ENCODE peak calls at places on chromosomes 5 and 9, in seven cellular contexts. J is astrocyte of the cerebellum; E is kidney epithelial cell; U is BE2C; V is activated CD8-positive, alpha-beta T cell treated with anti-CD3 and anti-CD28 coated beads for 36 hours; W is A549; F is foreskin fibroblast. T is an unnamed sample.

GRCh38 chr5:151755383-151755782 is 3.0 kb downstream of the ATOX1 start:
- DNase-seq in W (no peak), U (no peak), F (no peak), J (no peak), V (peak; percentile 26), E (no peak), T (no peak)

GRCh38 chr5:112186401-112186990 is 232.6 kb downstream of the EPB41L4A start:
- DNase-seq in V (peak; percentile 29), J (peak; percentile 16), U (peak; percentile 39), E (no peak), F (peak; percentile 61), W (peak; percentile 25), T (peak; percentile 10)

GRCh38 chr5:90809695-90810094 is 251.1 kb downstream of the ADGRV1 start:
- DNase-seq in W (no peak), F (peak; percentile 2), E (no peak), U (peak; percentile 30), V (no peak), J (no peak), T (no peak)

GRCh38 chr9:121321039-121321503 is 49.0 kb downstream of the STOM start:
- DNase-seq in V (peak; percentile 27), F (no peak), W (no peak), E (no peak), J (no peak), U (no peak), T (no peak)

GRCh38 chr9:134930404-134930803 is 12.7 kb upstream of the FCN1 start:
- DNase-seq in U (no peak), W (no peak), V (no peak), F (no peak), J (no peak), E (no peak), T (no peak)

GRCh38 chr5:50967388-50968039 is 301.1 kb downstream of the PARP8 start:
- DNase-seq in F (peak; percentile 48), J (no peak), V (no peak), W (no peak), U (no peak), E (no peak), T (no peak)

GRCh38 chr5:112735702-112736101 is 2.0 kb upstream of the APC start:
- DNase-seq in U (no peak), J (no peak), W (no peak), E (no peak), V (no peak), F (peak; percentile 57), T (no peak)

GRCh38 chr5:8993031-8993430 is 552.8 kb downstream of the SEMA5A start:
- DNase-seq in E (no peak), W (no peak), F (no peak), U (no peak), J (no peak), V (no peak), T (no peak)

GRCh38 chr5:147782053-147783028 is at the start of gene JAKMIP2:
- DNase-seq in U (peak; percentile 100), E (peak; percentile 23), V (peak; percentile 96), J (peak; percentile 85), W (no peak), F (peak; percentile 64), T (no peak)

GRCh38 chr5:54261596-54261995 is 48.8 kb downstream of the ARL15 start:
- DNase-seq in V (no peak), F (no peak), U (no peak), W (no peak), E (no peak), J (no peak), T (no peak)

GRCh38 chr5:140251527-140251973 is 51.4 kb downstream of the PFDN1 start:
- DNase-seq in W (peak; percentile 37), F (peak; percentile 91), U (no peak), E (peak; percentile 85), J (peak; percentile 46), V (peak; percentile 85), T (no peak)

GRCh38 chr5:126003309-126003708 is 419.9 kb upstream of the GRAMD2B start:
- DNase-seq in U (peak; percentile 26), V (no peak), E (no peak), J (peak; percentile 99), W (no peak), F (peak; percentile 92), T (peak; percentile 49)

DNA sequence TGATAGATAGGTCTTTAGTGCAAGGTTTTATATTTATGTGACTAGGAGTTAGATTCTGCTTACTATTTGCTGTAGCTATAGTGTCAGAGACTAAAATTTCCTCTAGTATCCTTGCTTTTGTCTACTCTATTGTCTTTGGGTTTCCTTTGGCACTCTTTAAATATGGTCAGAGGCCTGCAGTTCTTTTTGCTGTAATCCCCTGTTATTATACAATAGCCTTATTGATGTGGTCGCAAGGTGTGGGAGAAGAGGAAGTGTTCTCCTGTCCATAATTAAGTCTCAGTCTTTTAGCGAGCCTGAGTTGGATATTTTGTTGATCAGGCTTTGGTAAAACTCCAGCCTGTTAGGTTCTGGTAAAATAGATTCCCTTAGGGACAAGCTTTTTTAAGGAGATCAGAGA is 34.9 kb downstream of the LURAP1L start:
- DNase-seq in E (no peak), U (no peak), F (no peak), W (no peak), V (no peak), J (no peak), T (no peak)
- TF ChIP-seq CTCF in E (no peak), U (no peak), F (no peak), W (no peak), V (no peak), J (no peak), T (no peak)

GRCh38 chr5:86864022-86864421 is 246.3 kb downstream of the COX7C start:
- DNase-seq in W (no peak), U (no peak), V (no peak), F (no peak), J (no peak), E (no peak), T (no peak)

GRCh38 chr5:86862093-86862492 is 244.4 kb downstream of the COX7C start:
- DNase-seq in E (no peak), V (no peak), J (no peak), W (no peak), U (no peak), F (no peak), T (no peak)

GRCh38 chr5:86861514-86861913 is 243.8 kb downstream of the COX7C start:
- DNase-seq in F (no peak), V (no peak), E (no peak), U (no peak), J (no peak), W (no peak), T (no peak)

DNA sequence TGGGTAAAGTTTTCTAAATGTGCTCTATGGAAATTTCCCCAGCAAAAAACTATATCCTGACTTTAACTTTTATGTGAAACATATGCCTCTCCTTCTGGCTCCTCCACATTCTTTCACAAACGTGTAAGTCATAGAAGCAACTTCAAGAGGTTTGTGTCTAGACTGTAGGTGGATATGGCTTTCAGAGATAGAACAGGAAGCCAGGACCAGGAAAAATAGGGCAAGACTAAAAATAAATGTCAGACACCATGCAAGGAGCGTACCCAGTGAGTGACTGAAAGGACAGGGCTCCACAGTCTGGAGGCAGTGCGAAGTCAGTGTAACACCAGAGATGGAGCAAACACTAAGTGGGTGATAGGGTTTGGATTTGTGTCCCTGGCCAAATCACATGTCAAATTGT is 240.7 kb downstream of the COX7C start:
- DNase-seq in V (no peak), F (no peak), J (no peak), W (no peak), U (no peak), E (no peak), T (no peak)
- TF ChIP-seq CTCF in V (no peak), F (no peak), J (no peak), W (no peak), U (no peak), E (no peak), T (no peak)

DNA sequence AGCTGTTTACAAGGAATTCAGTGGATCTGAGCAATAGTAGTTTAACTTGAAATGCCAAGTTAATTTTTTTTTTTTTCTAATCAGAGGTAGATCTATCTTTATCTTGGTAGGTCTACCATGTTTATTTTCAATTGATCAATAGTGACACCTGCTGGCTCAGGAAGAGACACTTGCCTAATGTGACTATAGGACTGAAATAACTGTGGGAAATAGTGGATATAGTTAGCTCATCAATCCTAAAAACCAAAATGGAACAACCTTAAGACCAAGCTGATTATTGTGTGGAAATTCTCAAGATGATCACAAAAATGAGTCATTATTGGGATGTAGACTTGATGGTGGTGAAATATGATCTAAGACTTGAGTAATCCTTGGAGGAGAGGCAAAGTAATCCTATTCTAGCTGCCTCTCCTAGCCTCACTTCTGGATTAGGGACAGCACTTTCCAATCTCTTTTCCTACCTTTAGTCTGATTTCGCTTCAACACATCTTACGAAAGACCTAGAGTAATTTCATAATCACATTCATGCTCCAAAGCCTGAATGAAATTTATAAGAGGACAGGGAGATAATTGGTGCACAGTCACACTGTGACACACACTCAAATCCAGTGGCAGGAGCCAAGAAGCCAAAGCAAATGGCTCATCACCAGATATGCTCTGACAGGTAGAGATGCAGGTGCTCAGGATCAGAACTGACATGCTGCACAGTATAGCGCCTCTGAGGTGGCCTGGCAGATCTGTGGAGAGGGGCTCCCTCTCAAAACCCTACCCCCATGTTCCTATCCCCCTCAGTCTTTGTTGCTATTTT is 156.3 kb downstream of the HMHB1 start:
- DNase-seq in W (peak; percentile 31), J (peak; percentile 52), E (peak; percentile 9), F (peak; percentile 81), V (no peak), U (no peak), T (peak; percentile 56)
- TF ChIP-seq CTCF in W (peak; percentile 68), J (peak; percentile 53), E (peak; percentile 45), F (peak; percentile 51), V (peak; percentile 71), U (peak; percentile 52), T (peak; percentile 40)

GRCh38 chr5:75335952-75336624 is 932 bp upstream of the HMGCR start:
- DNase-seq in U (peak; percentile 61), W (peak; percentile 67), V (no peak), F (peak; percentile 89), J (peak; percentile 72), E (peak; percentile 52), T (peak; percentile 59)

GRCh38 chr5:75335486-75335885 is 1.5 kb upstream of the HMGCR start:
- DNase-seq in U (no peak), J (no peak), E (no peak), W (no peak), F (no peak), V (no peak), T (no peak)

GRCh38 chr5:75337366-75338021 is 474 bp downstream of the HMGCR start:
- DNase-seq in V (peak; percentile 47), U (no peak), W (no peak), E (no peak), F (peak; percentile 35), J (no peak), T (no peak)

GRCh38 chr5:75338408-75338807 is 1.4 kb downstream of the HMGCR start:
- DNase-seq in E (no peak), J (no peak), W (no peak), F (no peak), U (no peak), V (no peak), T (no peak)

DNA sequence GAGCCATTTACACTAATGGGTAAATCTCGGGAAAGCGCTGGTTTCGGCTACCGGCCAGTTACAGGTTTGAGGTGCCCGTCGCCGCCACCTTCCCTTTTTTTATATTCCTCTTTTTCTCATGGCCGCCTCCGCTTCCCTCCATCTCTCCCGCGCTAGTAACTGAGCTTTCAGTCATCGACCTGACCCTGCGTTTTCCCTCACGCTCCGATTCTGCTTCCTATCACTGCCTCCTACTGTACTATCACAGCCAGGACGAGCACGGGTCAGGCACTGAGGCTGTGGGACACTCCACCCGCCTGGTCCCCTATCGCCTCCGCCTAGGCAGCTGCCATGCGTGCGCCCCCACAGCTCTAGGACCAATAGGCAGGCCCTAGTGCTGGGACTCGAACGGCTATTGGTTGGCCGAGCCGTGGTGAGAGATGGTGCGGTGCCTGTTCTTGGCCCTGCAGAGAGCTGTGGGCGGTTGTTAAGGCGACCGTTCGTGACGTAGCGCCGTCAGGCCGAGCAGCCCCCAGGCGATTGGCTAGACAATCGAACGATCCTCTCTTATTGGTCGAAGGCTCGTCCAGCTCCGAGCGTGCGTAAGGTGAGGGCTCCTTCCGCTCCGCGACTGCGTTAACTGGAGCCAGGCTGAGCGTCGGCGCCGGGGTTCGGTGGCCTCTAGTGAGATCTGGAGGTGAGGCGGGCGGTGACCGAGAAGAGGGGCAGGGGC is at the start of gene HMGCR:
- DNase-seq in F (peak; percentile 100), V (peak; percentile 99), U (peak; percentile 99), J (peak; percentile 98), E (peak; percentile 99), W (peak; percentile 88), T (peak; percentile 98)
- TF ChIP-seq CTCF in F (peak; percentile 3), V (peak; percentile 6), U (peak; percentile 54), J (no peak), E (peak; percentile 27), W (peak; percentile 30), T (peak; percentile 44)

T was measured in AG09319.